ENCODE peak calls at places on chromosomes 11 and 22, in six cellular contexts. M, V, L, W, U and X are unnamed samples.

GRCh38 chr22:20456064-20456721 is 18.6 kb upstream of the SCARF2 start:
- DNase-seq in M (no peak), V (peak), L (peak), W (peak), U (peak), X (peak)

GRCh38 chr11:65695459-65696241 is 16.4 kb upstream of the KAT5 start:
- DNase-seq in M (no peak), V (peak), L (no peak), W (no peak), U (no peak), X (no peak)

GRCh38 chr11:46367244-46367915 is 14.1 kb upstream of the MDK start:
- DNase-seq in M (no peak), V (peak), L (peak), W (peak), U (peak), X (peak)

GRCh38 chr11:118834428-118835028 is 43.6 kb upstream of the DDX6 start:
- DNase-seq in M (no peak), V (peak), L (no peak), W (no peak), U (no peak), X (no peak)

GRCh38 chr22:46281866-46282678 is 14.3 kb downstream of the TTC38 start:
- DNase-seq in M (no peak), V (no peak), L (no peak), W (no peak), U (no peak), X (no peak)

GRCh38 chr11:68314886-68315580 is 2.6 kb downstream of the LRP5 start:
- DNase-seq in M (no peak), V (peak), L (no peak), W (no peak), U (no peak), X (no peak)

GRCh38 chr22:49936018-49936972 is 17.9 kb downstream of the CRELD2 start:
- DNase-seq in M (peak), V (peak), L (peak), W (peak), U (peak), X (peak)

GRCh38 chr11:62752177-62752785 is 1.7 kb downstream of the ZBTB3 start:
- DNase-seq in M (no peak), V (no peak), L (no peak), W (no peak), U (no peak), X (no peak)

GRCh38 chr11:72972541-72973128 is 158.4 kb downstream of the ATG16L2 start:
- DNase-seq in M (no peak), V (peak), L (no peak), W (no peak), U (no peak), X (no peak)

GRCh38 chr11:43747130-43747802 is 66.7 kb downstream of the HSD17B12 start:
- DNase-seq in M (no peak), V (no peak), L (no peak), W (no peak), U (no peak), X (no peak)